ENCODE peak calls at places on chromosome 3, in ten cellular contexts. Y, Z, P, J, H, L, K, D, N and W are unnamed samples.
A peak's percentile ranks its signal among the peaks of the same experiment; 100 is the strongest.

GRCh38 chr3:187952849-187953248 is 201.1 kb upstream of the LPP start:
- DNase-seq in Y (no peak), Z (no peak), P (no peak), J (no peak), H (no peak), L (no peak), K (no peak), D (no peak), N (no peak), W (no peak)

GRCh38 chr3:179264456-179264855 is 13.5 kb upstream of the KCNMB3 start:
- DNase-seq in Y (no peak), Z (no peak), P (peak; percentile 26), J (no peak), H (no peak), L (no peak), K (no peak), D (no peak), N (no peak), W (no peak)

GRCh38 chr3:125191256-125191655 is 21.3 kb downstream of the SLC12A8 start:
- DNase-seq in Y (no peak), Z (no peak), P (no peak), J (no peak), H (no peak), L (no peak), K (no peak), D (no peak), N (no peak), W (no peak)

GRCh38 chr3:56878046-56878445 is 76.3 kb upstream of the ARHGEF3 start:
- DNase-seq in Y (no peak), Z (no peak), P (no peak), J (no peak), H (no peak), L (no peak), K (no peak), D (no peak), N (no peak), W (no peak)

GRCh38 chr3:183202004-183202722 is 39.6 kb upstream of the LAMP3 start:
- DNase-seq in Y (no peak), Z (no peak), P (no peak), J (no peak), H (no peak), L (no peak), K (no peak), D (no peak), N (no peak), W (no peak)

GRCh38 chr3:143571548-143571947 is 276.7 kb downstream of the SLC9A9 start:
- DNase-seq in Y (no peak), Z (no peak), P (no peak), J (no peak), H (no peak), L (no peak), K (no peak), D (no peak), N (no peak), W (no peak)

GRCh38 chr3:73228425-73228824 is 167.0 kb downstream of the EBLN2 start:
- DNase-seq in Y (no peak), Z (no peak), P (no peak), J (no peak), H (no peak), L (no peak), K (no peak), D (no peak), N (no peak), W (no peak)

GRCh38 chr3:74602471-74602870 is 12.0 kb downstream of the CNTN3 start:
- DNase-seq in Y (no peak), Z (no peak), P (no peak), J (no peak), H (no peak), L (no peak), K (no peak), D (no peak), N (no peak), W (no peak)

GRCh38 chr3:177642482-177643163 is 445.3 kb upstream of the TBL1XR1 start:
- DNase-seq in Y (no peak), Z (no peak), P (no peak), J (peak; percentile 14), H (no peak), L (no peak), K (no peak), D (no peak), N (peak; percentile 3), W (no peak)

GRCh38 chr3:184134746-184135148 is 411 bp upstream of the EIF2B5 start:
- DNase-seq in Y (no peak), Z (peak; percentile 69), P (no peak), J (no peak), H (no peak), L (no peak), K (peak; percentile 35), D (no peak), N (no peak), W (no peak)

GRCh38 chr3:106457278-106458210 is 588.7 kb upstream of the CBLB start:
- DNase-seq in Y (no peak), Z (peak; percentile 73), P (no peak), J (no peak), H (no peak), L (peak; percentile 61), K (no peak), D (no peak), N (no peak), W (no peak)

GRCh38 chr3:179015551-179016020 is 56.0 kb downstream of the ZMAT3 start:
- DNase-seq in Y (peak; percentile 41), Z (no peak), P (no peak), J (no peak), H (peak; percentile 81), L (peak; percentile 93), K (peak; percentile 28), D (peak; percentile 23), N (peak; percentile 50), W (no peak)

GRCh38 chr3:94032187-94032586 is 3.8 kb upstream of the STX19 start:
- DNase-seq in Y (no peak), Z (no peak), P (no peak), J (no peak), H (no peak), L (no peak), K (no peak), D (no peak), N (no peak), W (no peak)

GRCh38 chr3:167684389-167684993 is 30.7 kb upstream of the WDR49 start:
- DNase-seq in Y (no peak), Z (no peak), P (no peak), J (no peak), H (peak; percentile 64), L (no peak), K (no peak), D (no peak), N (peak; percentile 41), W (no peak)

GRCh38 chr3:72847751-72848702 is at the start of gene SHQ1:
- DNase-seq in Y (peak; percentile 98), Z (peak; percentile 97), P (peak; percentile 98), J (peak; percentile 94), H (peak; percentile 91), L (peak; percentile 81), K (peak; percentile 97), D (peak; percentile 57), N (peak; percentile 93), W (peak; percentile 98)

GRCh38 chr3:170441412-170441811 is 22.7 kb downstream of the CLDN11 start:
- DNase-seq in Y (no peak), Z (no peak), P (no peak), J (no peak), H (no peak), L (no peak), K (no peak), D (no peak), N (no peak), W (no peak)

GRCh38 chr3:126960604-126960995 is 22.3 kb upstream of the PLXNA1 start:
- DNase-seq in Y (no peak), Z (peak; percentile 64), P (no peak), J (peak; percentile 80), H (no peak), L (no peak), K (no peak), D (no peak), N (no peak), W (peak; percentile 64)
- TF ChIP-seq POLR2AphosphoS5 in Y (no peak), Z (no peak), P (no peak), J (no peak), H (no peak), L (no peak), K (no peak), D (no peak), N (no peak), W (no peak)

DNA sequence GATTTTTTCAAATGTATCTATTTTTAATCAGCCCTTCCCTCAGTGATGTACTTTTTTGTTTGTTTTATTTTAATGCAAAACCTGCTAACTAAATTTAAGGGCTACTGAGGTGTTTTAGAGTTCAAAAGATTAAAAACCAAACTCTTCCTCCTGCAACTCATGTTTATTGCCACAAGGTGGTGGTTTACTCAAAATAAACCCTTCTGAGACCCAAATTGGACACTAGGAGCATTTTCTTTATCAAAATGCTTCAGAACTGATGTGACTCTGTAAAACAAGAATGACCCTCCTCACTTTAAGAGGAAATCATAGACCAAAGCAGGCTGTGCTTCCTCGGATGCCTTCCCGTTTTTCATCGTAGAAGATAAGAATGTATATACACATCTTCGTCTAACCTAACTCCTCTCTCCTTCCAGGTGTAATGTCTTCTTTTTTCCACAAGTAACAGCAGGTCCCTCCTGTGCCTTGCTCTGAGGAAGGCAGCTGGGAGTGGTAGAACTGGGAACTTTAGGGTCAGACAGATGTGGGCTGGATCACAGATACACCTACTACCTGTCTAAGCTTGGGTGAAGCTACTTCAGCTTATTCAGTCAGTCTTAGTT is 2.9 kb upstream of the NME9 start:
- DNase-seq in Y (no peak), Z (no peak), P (peak; percentile 26), J (no peak), H (peak; percentile 48), L (no peak), K (no peak), D (no peak), N (peak; percentile 50), W (no peak)
- TF ChIP-seq EP300 in Y (no peak), Z (no peak), P (no peak), J (no peak), H (no peak), L (no peak), K (no peak), D (no peak), N (no peak), W (no peak)

GRCh38 chr3:78322780-78323179 is 1282.9 kb downstream of the ROBO2 start:
- DNase-seq in Y (no peak), Z (no peak), P (no peak), J (no peak), H (no peak), L (peak; percentile 17), K (no peak), D (peak; percentile 31), N (no peak), W (no peak)

GRCh38 chr3:78314327-78314726 is 1274.4 kb downstream of the ROBO2 start:
- DNase-seq in Y (no peak), Z (no peak), P (no peak), J (no peak), H (no peak), L (no peak), K (no peak), D (no peak), N (no peak), W (no peak)

GRCh38 chr3:78317774-78318173 is 1277.9 kb downstream of the ROBO2 start:
- DNase-seq in Y (no peak), Z (no peak), P (no peak), J (no peak), H (no peak), L (no peak), K (no peak), D (no peak), N (no peak), W (no peak)
- TF ChIP-seq POLR2AphosphoS5 in Y (no peak), Z (no peak), P (no peak), J (no peak), H (no peak), L (no peak), K (no peak), D (no peak), N (no peak), W (no peak)

GRCh38 chr3:31946484-31947081 is 34.5 kb downstream of the OSBPL10 start:
- DNase-seq in Y (no peak), Z (no peak), P (peak; percentile 75), J (no peak), H (no peak), L (no peak), K (no peak), D (no peak), N (no peak), W (no peak)
- TF ChIP-seq EP300 in Y (no peak), Z (no peak), P (no peak), J (no peak), H (no peak), L (no peak), K (no peak), D (no peak), N (no peak), W (no peak)